ENCODE peak calls at places on chromosomes 5 and 9, in ten cellular contexts. T is HepG2; Z is WTC11; Y is T follicular helper cell; S is activated T-cell treated with anti-CD3 and anti-CD28 coated beads, Interleukin-2, amount 50 U/mL, for 72 hours; C is transverse colon; H is ELR; O is T1000; G is HuH-7.5; K is foreskin fibroblast. Q is an unnamed sample.

GRCh38 chr5:130868186-130868821 is 296.8 kb downstream of the HINT1 start:
- DNase-seq in T (no peak), Z (no peak), Y (no peak), S (no peak), C (no peak), H (no peak), O (no peak), G (no peak), K (no peak), Q (no peak)

GRCh38 chr5:95857185-95857945 is 34.8 kb upstream of the GLRX start:
- DNase-seq in T (peak; percentile 93), Z (no peak), Y (no peak), S (no peak), C (peak; percentile 52), H (peak; percentile 35), O (no peak), G (peak; percentile 72), K (peak; percentile 97), Q (no peak)

GRCh38 chr5:52811067-52811749 is 23.5 kb downstream of the ITGA1 start:
- DNase-seq in T (no peak), Z (no peak), Y (no peak), S (no peak), C (no peak), H (peak; percentile 80), O (no peak), G (no peak), K (peak; percentile 87), Q (no peak)

GRCh38 chr5:141814064-141814982 is 63.9 kb downstream of the PCDH1 start:
- DNase-seq in T (peak; percentile 34), Z (peak; percentile 90), Y (peak; percentile 1), S (peak; percentile 74), C (peak; percentile 64), H (peak; percentile 57), O (no peak), G (peak; percentile 73), K (peak; percentile 39), Q (peak; percentile 26)

GRCh38 chr5:63743096-63743798 is 219.0 kb downstream of the HTR1A start:
- DNase-seq in T (no peak), Z (no peak), Y (no peak), S (no peak), C (no peak), H (peak; percentile 55), O (no peak), G (no peak), K (no peak), Q (no peak)

GRCh38 chr5:64767959-64768357 is 533 bp downstream of the SREK1IP1 start:
- DNase-seq in T (peak; percentile 3), Z (peak; percentile 16), Y (no peak), S (peak; percentile 23), C (peak; percentile 15), H (peak; percentile 44), O (no peak), G (no peak), K (no peak), Q (peak; percentile 1)

GRCh38 chr5:143717400-143717799 is 94.6 kb upstream of the HMHB1 start:
- DNase-seq in T (no peak), Z (no peak), Y (no peak), S (no peak), C (no peak), H (peak; percentile 75), O (no peak), G (no peak), K (peak; percentile 84), Q (no peak)

GRCh38 chr9:115595951-115596742 is 478.2 kb upstream of the TNC start:
- DNase-seq in T (no peak), Z (no peak), Y (no peak), S (no peak), C (no peak), H (peak; percentile 82), O (no peak), G (no peak), K (peak; percentile 94), Q (no peak)

GRCh38 chr5:6632324-6632930 is 417 bp downstream of the NSUN2 start:
- DNase-seq in T (peak; percentile 18), Z (no peak), Y (no peak), S (no peak), C (no peak), H (peak; percentile 49), O (no peak), G (peak; percentile 18), K (peak; percentile 42), Q (no peak)

GRCh38 chr5:135578685-135579341 is at the start of gene CXCL14:
- DNase-seq in T (no peak), Z (peak; percentile 74), Y (no peak), S (no peak), C (peak; percentile 34), H (peak; percentile 73), O (peak; percentile 46), G (no peak), K (peak; percentile 89), Q (no peak)

GRCh38 chr9:42852133-42852532 is 668.7 kb downstream of the SPATA31A6 start:
- DNase-seq in T (peak; percentile 52), Z (peak; percentile 90), Y (no peak), S (peak; percentile 80), C (no peak), H (no peak), O (peak; percentile 57), G (no peak), K (peak; percentile 33), Q (no peak)

GRCh38 chr9:110076894-110077725 is 130.8 kb downstream of the C9orf152 start:
- DNase-seq in T (no peak), Z (no peak), Y (no peak), S (no peak), C (no peak), H (peak; percentile 88), O (no peak), G (no peak), K (peak; percentile 76), Q (no peak)

GRCh38 chr5:17415282-17415681 is 82.7 kb upstream of the TAF11L2 start:
- DNase-seq in T (no peak), Z (peak; percentile 37), Y (no peak), S (no peak), C (no peak), H (no peak), O (no peak), G (no peak), K (no peak), Q (no peak)